ENCODE peak calls at places on chromosomes 11 and 22, in four cellular contexts. G is ovary, J is left lung, B is colonic mucosa. M is an unnamed sample.

GRCh38 chr11:24496728-24497396 is at the start of gene LUZP2:
- DNase-seq in J (peak), G (no peak), B (peak), M (peak)

GRCh38 chr11:117828641-117829368 is 4.3 kb upstream of the FXYD2 start:
- DNase-seq in G (peak), J (peak), B (peak), M (peak)

GRCh38 chr11:74154621-74155281 is 16.1 kb downstream of the C2CD3 start:
- DNase-seq in B (no peak), G (no peak), J (no peak), M (no peak)

GRCh38 chr11:2297623-2298030 is 4.1 kb downstream of the C11orf21 start:
- DNase-seq in B (no peak), J (no peak), G (no peak), M (no peak)

GRCh38 chr11:17263803-17264202 is 12.7 kb upstream of the NUCB2 start:
- DNase-seq in B (no peak), J (no peak), G (no peak), M (no peak)

GRCh38 chr11:10638285-10638684 is 55.3 kb downstream of the IRAG1 start:
- DNase-seq in B (no peak), G (no peak), J (no peak), M (no peak)

GRCh38 chr22:47437636-47438035 is 675.2 kb downstream of the TBC1D22A start:
- DNase-seq in G (no peak), B (no peak), J (no peak), M (no peak)

GRCh38 chr11:530960-531825 is 4.2 kb downstream of the HRAS start:
- DNase-seq in G (no peak), J (no peak), B (no peak), M (no peak)

GRCh38 chr11:132493786-132494185 is 1038.5 kb downstream of the OPCML start:
- DNase-seq in B (no peak), G (no peak), J (no peak), M (no peak)

GRCh38 chr11:103716363-103716762 is 320.1 kb upstream of the DDI1 start:
- DNase-seq in G (no peak), J (peak), B (no peak), M (no peak)

GRCh38 chr11:1557904-1558831 is 13.9 kb downstream of the DUSP8 start:
- DNase-seq in B (peak), G (peak), J (peak), M (peak)

GRCh38 chr11:45102810-45103621 is 43.4 kb upstream of the PRDM11 start:
- DNase-seq in B (peak), J (peak), G (no peak), M (peak)

GRCh38 chr11:10452211-10452767 is 2.8 kb upstream of the AMPD3 start:
- DNase-seq in B (peak), G (no peak), J (no peak), M (no peak)

GRCh38 chr11:129192150-129192549 is at the start of gene ARHGAP32:
- DNase-seq in B (peak), G (no peak), J (no peak), M (peak)

GRCh38 chr11:134098566-134099184 is 29.8 kb downstream of the JAM3 start:
- DNase-seq in J (no peak), G (no peak), B (no peak), M (no peak)

GRCh38 chr11:35011944-35012343 is 95.5 kb downstream of the PDHX start:
- DNase-seq in J (no peak), B (no peak), G (no peak), M (no peak)

GRCh38 chr11:77086521-77087472 is 15.8 kb upstream of the OMP start:
- DNase-seq in J (peak), G (peak), B (peak), M (peak)

GRCh38 chr11:30479899-30480298 is 106.3 kb downstream of the MPPED2 start:
- DNase-seq in B (no peak), G (no peak), J (no peak), M (no peak)

GRCh38 chr22:50625131-50625567 is 2.8 kb downstream of the ARSA start:
- DNase-seq in B (no peak), J (peak), G (no peak), M (no peak)

GRCh38 chr22:37501176-37501609 is 15.0 kb upstream of the MFNG start:
- DNase-seq in J (no peak), B (peak), G (peak), M (peak)

GRCh38 chr11:3091846-3092602 is 34.8 kb upstream of the CARS1 start:
- DNase-seq in J (peak), B (peak), G (peak), M (peak)

GRCh38 chr22:28999510-29000224 is 62.0 kb downstream of the C22orf31 start:
- DNase-seq in J (no peak), G (no peak), B (peak), M (no peak)

GRCh38 chr11:4589024-4589423 is 4.8 kb upstream of the OR52I1 start:
- DNase-seq in G (no peak), J (no peak), B (no peak), M (no peak)

GRCh38 chr22:49091917-49092545 is 735.6 kb downstream of the BRD1 start:
- DNase-seq in G (no peak), J (peak), B (no peak), M (no peak)

GRCh38 chr11:99020324-99021225 is at the start of gene CNTN5:
- DNase-seq in B (peak), G (no peak), J (peak), M (peak)

GRCh38 chr22:23394525-23395326 is 185.4 kb downstream of the IGLL1 start:
- DNase-seq in G (peak), B (no peak), J (no peak), M (no peak)

GRCh38 chr22:49925525-49926128 is 7.2 kb downstream of the CRELD2 start:
- DNase-seq in G (no peak), B (no peak), J (peak), M (no peak)

GRCh38 chr11:126098204-126098769 is 35.6 kb upstream of the CDON start:
- DNase-seq in B (no peak), J (no peak), G (no peak), M (no peak)

GRCh38 chr22:23060612-23061400 is 9.5 kb upstream of the GNAZ start:
- DNase-seq in B (peak), G (peak), J (no peak), M (no peak)

GRCh38 chr11:4441500-4441899 is 7.6 kb upstream of the OR52K2 start:
- DNase-seq in G (no peak), J (no peak), B (no peak), M (no peak)

GRCh38 chr11:76631566-76632308 is 38.8 kb downstream of the LRRC32 start:
- DNase-seq in J (no peak), G (no peak), B (no peak), M (no peak)

GRCh38 chr11:80722616-80723015 is 1281.8 kb upstream of the TENM4 start:
- DNase-seq in J (no peak), G (no peak), B (no peak), M (no peak)

GRCh38 chr11:124470516-124471231 is 25.2 kb upstream of the OR8B8 start:
- DNase-seq in J (no peak), G (no peak), B (no peak), M (no peak)

GRCh38 chr11:111960916-111961315 is 23.8 kb downstream of the DIXDC1 start:
- DNase-seq in B (peak), J (no peak), G (no peak), M (peak)

GRCh38 chr11:363948-364761 is 5.1 kb upstream of the B4GALNT4 start:
- DNase-seq in G (no peak), B (peak), J (peak), M (peak)

GRCh38 chr11:121534131-121535093 is 81.6 kb upstream of the SORL1-AS1 start:
- DNase-seq in B (no peak), G (peak), J (no peak), M (no peak)
- TF ChIP-seq CTCF in B (no peak), G (no peak), J (peak), M (no peak)

GRCh38 chr11:11810764-11811726 is 30.7 kb upstream of the USP47 start:
- DNase-seq in G (no peak), B (no peak), J (peak), M (no peak)
- TF ChIP-seq CTCF in G (no peak), B (no peak), J (no peak), M (no peak)

DNA sequence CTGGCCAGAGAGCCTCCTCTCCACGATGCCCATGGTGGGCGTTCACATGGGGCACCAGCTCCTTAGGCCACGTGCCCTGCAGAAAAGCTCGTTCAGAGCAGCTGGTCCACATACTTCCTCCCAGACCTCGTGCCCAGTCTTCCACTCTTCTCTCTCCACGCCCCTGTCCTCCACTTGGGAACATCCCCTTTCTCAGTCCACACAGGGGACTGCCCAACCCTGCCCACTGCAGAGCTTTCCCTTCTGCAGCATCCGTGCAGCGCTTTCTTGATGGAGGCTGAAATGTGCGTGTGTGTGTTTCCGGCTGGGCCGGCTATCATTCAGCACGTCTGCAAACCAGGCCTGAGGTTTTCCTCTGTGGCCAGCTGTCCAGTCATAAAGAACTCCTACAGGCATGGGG is 11.3 kb downstream of the TPCN2 start:
- DNase-seq in J (peak), G (no peak), B (no peak), M (no peak)
- TF ChIP-seq CTCF in J (no peak), G (no peak), B (no peak), M (no peak)

GRCh38 chr22:17890892-17891291 is 116.6 kb upstream of the BID start:
- DNase-seq in B (no peak), J (no peak), G (no peak), M (no peak)

GRCh38 chr22:17893900-17894299 is 119.6 kb upstream of the BID start:
- DNase-seq in G (no peak), B (peak), J (peak), M (no peak)

GRCh38 chr22:17888855-17889254 is 114.6 kb upstream of the BID start:
- DNase-seq in J (peak), B (no peak), G (no peak), M (no peak)

GRCh38 chr22:17890245-17890671 is 116.0 kb upstream of the BID start:
- DNase-seq in G (no peak), B (peak), J (peak), M (no peak)

DNA sequence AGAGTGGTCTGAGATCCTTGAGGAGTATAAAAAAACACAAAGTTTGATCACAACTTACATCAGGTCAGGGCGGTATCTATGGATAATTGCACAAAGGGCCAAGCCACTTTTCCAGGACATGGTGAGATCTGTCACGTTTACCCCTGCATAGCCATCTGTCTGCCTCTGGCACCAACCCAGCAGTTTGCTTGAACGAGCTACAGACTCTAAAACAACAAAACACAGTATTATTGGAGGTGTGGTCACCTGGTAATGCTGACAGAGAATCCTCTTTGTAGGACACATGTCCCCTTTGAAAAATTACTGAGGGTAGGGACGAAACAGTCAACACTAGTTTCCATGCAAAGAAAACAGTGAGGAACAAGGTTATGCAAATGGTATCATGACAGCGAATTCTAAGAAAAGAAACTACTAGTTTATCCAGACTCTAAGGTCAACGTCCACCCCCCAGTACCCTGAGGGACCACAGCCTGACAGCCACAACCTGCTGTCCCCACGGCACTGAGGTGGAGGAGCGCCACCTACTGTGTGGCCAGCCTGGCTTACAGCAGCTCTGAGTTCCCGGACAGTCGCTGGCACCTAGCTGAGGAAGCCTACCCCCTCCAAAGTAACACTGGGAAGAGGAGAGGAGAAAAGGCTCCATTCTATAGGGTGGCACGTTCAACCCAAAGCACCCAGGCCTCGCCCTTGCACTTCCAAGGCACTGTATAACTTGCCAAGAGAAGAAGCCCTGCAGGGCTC is 117.3 kb upstream of the BID start:
- DNase-seq in B (peak), J (peak), G (peak), M (no peak)
- TF ChIP-seq CTCF in B (peak), J (no peak), G (no peak), M (no peak)

M was measured in Calu3.